ENCODE peak calls at places on chromosomes 4 and X, in six cellular contexts. One of them, this sample, is unnamed.

GRCh38 chr4:17066972-17067371 is 168.5 kb upstream of the LDB2 start:
- DNase-seq in AML-193: no peak
- DNase-seq in DMS79: no peak
- DNase-seq in T-helper 9 cell: no peak
- DNase-seq in epithelial cell of esophagus: peak
- DNase-seq in AG08396: peak
- DNase-seq in this sample: no peak

GRCh38 chr4:21946858-21947257 is 1.7 kb downstream of the KCNIP4 start:
- DNase-seq in AML-193: no peak
- DNase-seq in DMS79: no peak
- DNase-seq in AG08396: no peak
- DNase-seq in T-helper 9 cell: no peak
- DNase-seq in epithelial cell of esophagus: no peak
- DNase-seq in this sample: no peak

GRCh38 chr4:64564126-64564525 is 154.9 kb upstream of the TECRL start:
- DNase-seq in DMS79: no peak
- DNase-seq in AG08396: no peak
- DNase-seq in AML-193: no peak
- DNase-seq in T-helper 9 cell: no peak
- DNase-seq in epithelial cell of esophagus: peak
- DNase-seq in this sample: no peak

GRCh38 chrX:3548743-3549441 is 164.6 kb downstream of the PRKX start:
- DNase-seq in T-helper 9 cell: no peak
- DNase-seq in DMS79: no peak
- DNase-seq in AML-193: no peak
- DNase-seq in epithelial cell of esophagus: peak
- DNase-seq in AG08396: peak
- DNase-seq in this sample: no peak

GRCh38 chr4:76804060-76804459 is 93.9 kb downstream of the SOWAHB start:
- DNase-seq in T-helper 9 cell: no peak
- DNase-seq in AG08396: no peak
- DNase-seq in epithelial cell of esophagus: no peak
- DNase-seq in DMS79: no peak
- DNase-seq in AML-193: no peak
- DNase-seq in this sample: no peak

GRCh38 chr4:21226637-21227538 is 526.6 kb downstream of the PACRGL start:
- DNase-seq in DMS79: no peak
- DNase-seq in T-helper 9 cell: no peak
- DNase-seq in AG08396: no peak
- DNase-seq in epithelial cell of esophagus: no peak
- DNase-seq in AML-193: no peak
- DNase-seq in this sample: no peak

GRCh38 chr4:94407846-94408245 is 43.9 kb upstream of the PDLIM5 start:
- DNase-seq in DMS79: no peak
- DNase-seq in AML-193: no peak
- DNase-seq in AG08396: no peak
- DNase-seq in epithelial cell of esophagus: no peak
- DNase-seq in T-helper 9 cell: no peak
- DNase-seq in this sample: no peak

GRCh38 chr4:128295255-128295654 is 7.6 kb upstream of the PGRMC2 start:
- DNase-seq in epithelial cell of esophagus: no peak
- DNase-seq in T-helper 9 cell: no peak
- DNase-seq in AG08396: no peak
- DNase-seq in AML-193: no peak
- DNase-seq in DMS79: no peak
- DNase-seq in this sample: no peak

GRCh38 chrX:139881130-139881529 is 51.7 kb downstream of the ATP11C start:
- DNase-seq in epithelial cell of esophagus: peak
- DNase-seq in DMS79: no peak
- DNase-seq in AML-193: no peak
- DNase-seq in T-helper 9 cell: no peak
- DNase-seq in AG08396: no peak
- DNase-seq in this sample: no peak

GRCh38 chr4:127997534-127998388 is 32.6 kb downstream of the ABHD18 start:
- DNase-seq in T-helper 9 cell: no peak
- DNase-seq in AML-193: no peak
- DNase-seq in AG08396: peak
- DNase-seq in DMS79: no peak
- DNase-seq in epithelial cell of esophagus: peak
- DNase-seq in this sample: no peak

GRCh38 chrX:100647739-100648138 is 3.7 kb downstream of the SRPX2 start:
- DNase-seq in T-helper 9 cell: no peak
- DNase-seq in AML-193: no peak
- DNase-seq in epithelial cell of esophagus: no peak
- DNase-seq in AG08396: no peak
- DNase-seq in DMS79: no peak
- DNase-seq in this sample: no peak

GRCh38 chr4:166308589-166308988 is 435.6 kb downstream of the TLL1 start:
- DNase-seq in DMS79: no peak
- DNase-seq in AG08396: no peak
- DNase-seq in AML-193: no peak
- DNase-seq in epithelial cell of esophagus: peak
- DNase-seq in T-helper 9 cell: no peak
- DNase-seq in this sample: no peak

GRCh38 chr4:143482753-143483362 is 30.6 kb upstream of the SMARCA5 start:
- DNase-seq in T-helper 9 cell: no peak
- DNase-seq in AG08396: peak
- DNase-seq in epithelial cell of esophagus: peak
- DNase-seq in DMS79: no peak
- DNase-seq in AML-193: peak
- DNase-seq in this sample: no peak

GRCh38 chr4:53917719-53918118 is 146.7 kb downstream of the CHIC2 start:
- DNase-seq in DMS79: no peak
- DNase-seq in AML-193: no peak
- DNase-seq in T-helper 9 cell: no peak
- DNase-seq in AG08396: no peak
- DNase-seq in epithelial cell of esophagus: peak
- DNase-seq in this sample: no peak

GRCh38 chrX:638482-639131 is 8.0 kb downstream of the SHOX start:
- DNase-seq in AML-193: no peak
- DNase-seq in DMS79: no peak
- DNase-seq in T-helper 9 cell: no peak
- DNase-seq in AG08396: no peak
- DNase-seq in epithelial cell of esophagus: no peak
- DNase-seq in this sample: no peak

GRCh38 chr4:2944091-2944482 is 19.1 kb downstream of the NOP14 start:
- DNase-seq in epithelial cell of esophagus: no peak
- DNase-seq in AG08396: no peak
- DNase-seq in AML-193: no peak
- DNase-seq in DMS79: no peak
- DNase-seq in T-helper 9 cell: no peak
- DNase-seq in this sample: no peak

GRCh38 chr4:10096201-10096975 is 20.2 kb downstream of the WDR1 start:
- DNase-seq in DMS79: no peak
- DNase-seq in AML-193: no peak
- DNase-seq in epithelial cell of esophagus: peak
- DNase-seq in AG08396: peak
- DNase-seq in T-helper 9 cell: peak
- DNase-seq in this sample: no peak

GRCh38 chr4:26204911-26205368 is 115.9 kb upstream of the RBPJ start:
- DNase-seq in AML-193: no peak
- DNase-seq in T-helper 9 cell: no peak
- DNase-seq in DMS79: no peak
- DNase-seq in AG08396: no peak
- DNase-seq in epithelial cell of esophagus: no peak
- DNase-seq in this sample: no peak

GRCh38 chrX:85590638-85591037 is 211.2 kb upstream of the POF1B start:
- DNase-seq in AML-193: no peak
- DNase-seq in AG08396: no peak
- DNase-seq in epithelial cell of esophagus: peak
- DNase-seq in DMS79: no peak
- DNase-seq in T-helper 9 cell: no peak
- DNase-seq in this sample: no peak

GRCh38 chr4:78092850-78093249 is 35.7 kb downstream of the FRAS1 start:
- DNase-seq in DMS79: no peak
- DNase-seq in AML-193: no peak
- DNase-seq in epithelial cell of esophagus: no peak
- DNase-seq in AG08396: no peak
- DNase-seq in T-helper 9 cell: no peak
- DNase-seq in this sample: no peak

GRCh38 chr4:74161676-74162450 is 3.9 kb downstream of the MTHFD2L start:
- DNase-seq in AG08396: no peak
- DNase-seq in DMS79: peak
- DNase-seq in T-helper 9 cell: no peak
- DNase-seq in epithelial cell of esophagus: no peak
- DNase-seq in AML-193: no peak
- DNase-seq in this sample: no peak

GRCh38 chrX:113001836-113002235 is 161.2 kb upstream of the AMOT start:
- DNase-seq in DMS79: no peak
- DNase-seq in epithelial cell of esophagus: peak
- DNase-seq in AML-193: no peak
- DNase-seq in AG08396: no peak
- DNase-seq in T-helper 9 cell: no peak
- DNase-seq in this sample: no peak

GRCh38 chr4:4861592-4862551 is 2.4 kb downstream of the MSX1 start:
- DNase-seq in AML-193: no peak
- DNase-seq in epithelial cell of esophagus: no peak
- DNase-seq in AG08396: no peak
- DNase-seq in T-helper 9 cell: no peak
- DNase-seq in DMS79: no peak
- DNase-seq in this sample: no peak

GRCh38 chrX:108070891-108071290 is 20.5 kb downstream of the PSMD10 start:
- DNase-seq in T-helper 9 cell: no peak
- DNase-seq in AML-193: no peak
- DNase-seq in epithelial cell of esophagus: peak
- DNase-seq in AG08396: peak
- DNase-seq in DMS79: no peak
- DNase-seq in this sample: no peak

GRCh38 chr4:57102050-57102564 is 8.1 kb downstream of the IGFBP7 start:
- DNase-seq in T-helper 9 cell: no peak
- DNase-seq in DMS79: no peak
- DNase-seq in AML-193: no peak
- DNase-seq in epithelial cell of esophagus: peak
- DNase-seq in AG08396: no peak
- DNase-seq in this sample: peak

GRCh38 chr4:113049421-113050355 is at the start of gene ANK2:
- DNase-seq in T-helper 9 cell: no peak
- DNase-seq in AML-193: no peak
- DNase-seq in AG08396: no peak
- DNase-seq in epithelial cell of esophagus: no peak
- DNase-seq in DMS79: peak
- DNase-seq in this sample: no peak

GRCh38 chr4:60617731-60618130 is 582.4 kb upstream of the ADGRL3 start:
- DNase-seq in AG08396: no peak
- DNase-seq in epithelial cell of esophagus: no peak
- DNase-seq in DMS79: no peak
- DNase-seq in T-helper 9 cell: no peak
- DNase-seq in AML-193: no peak
- DNase-seq in this sample: no peak

GRCh38 chr4:77355731-77356130 is 198.7 kb downstream of the CCNG2 start:
- DNase-seq in AML-193: no peak
- DNase-seq in epithelial cell of esophagus: peak
- DNase-seq in AG08396: no peak
- DNase-seq in T-helper 9 cell: no peak
- DNase-seq in DMS79: no peak
- DNase-seq in this sample: no peak

GRCh38 chrX:83019258-83019657 is 488.8 kb upstream of the POU3F4 start:
- DNase-seq in T-helper 9 cell: no peak
- DNase-seq in AG08396: no peak
- DNase-seq in AML-193: no peak
- DNase-seq in DMS79: no peak
- DNase-seq in epithelial cell of esophagus: no peak
- DNase-seq in this sample: no peak

GRCh38 chr4:58871509-58871908 is 1761.3 kb upstream of the IGFBP7 start:
- DNase-seq in AML-193: no peak
- DNase-seq in DMS79: no peak
- DNase-seq in T-helper 9 cell: no peak
- DNase-seq in AG08396: no peak
- DNase-seq in epithelial cell of esophagus: no peak
- DNase-seq in this sample: no peak

GRCh38 chrX:133473451-133473850 is 58.2 kb upstream of the GPC4 start:
- DNase-seq in AML-193: no peak
- DNase-seq in T-helper 9 cell: no peak
- DNase-seq in epithelial cell of esophagus: peak
- DNase-seq in DMS79: no peak
- DNase-seq in AG08396: no peak
- DNase-seq in this sample: no peak

GRCh38 chr4:48126621-48127020 is 7.4 kb downstream of the TXK start:
- DNase-seq in AG08396: no peak
- DNase-seq in AML-193: no peak
- DNase-seq in DMS79: no peak
- DNase-seq in T-helper 9 cell: no peak
- DNase-seq in epithelial cell of esophagus: no peak
- DNase-seq in this sample: no peak

GRCh38 chr4:104901438-104901837 is 245.2 kb upstream of the TET2 start:
- DNase-seq in AG08396: no peak
- DNase-seq in AML-193: no peak
- DNase-seq in epithelial cell of esophagus: no peak
- DNase-seq in T-helper 9 cell: no peak
- DNase-seq in DMS79: no peak
- DNase-seq in this sample: no peak

GRCh38 chr4:41346306-41347061 is 89.8 kb downstream of the UCHL1 start:
- DNase-seq in AG08396: no peak
- DNase-seq in T-helper 9 cell: no peak
- DNase-seq in AML-193: no peak
- DNase-seq in DMS79: no peak
- DNase-seq in epithelial cell of esophagus: no peak
- DNase-seq in this sample: no peak

GRCh38 chr4:76883147-76883546 is 14.8 kb downstream of the SOWAHB start:
- DNase-seq in T-helper 9 cell: no peak
- DNase-seq in DMS79: no peak
- DNase-seq in AG08396: no peak
- DNase-seq in AML-193: no peak
- DNase-seq in epithelial cell of esophagus: peak
- DNase-seq in this sample: no peak

GRCh38 chr4:41256131-41256739 is 493 bp upstream of the UCHL1 start:
- DNase-seq in epithelial cell of esophagus: no peak
- DNase-seq in DMS79: peak
- DNase-seq in AML-193: no peak
- DNase-seq in AG08396: peak
- DNase-seq in T-helper 9 cell: no peak
- DNase-seq in this sample: no peak

GRCh38 chr4:124079174-124079780 is 633.3 kb downstream of the ANKRD50 start:
- DNase-seq in epithelial cell of esophagus: no peak
- DNase-seq in T-helper 9 cell: no peak
- DNase-seq in DMS79: no peak
- DNase-seq in AML-193: no peak
- DNase-seq in AG08396: no peak
- DNase-seq in this sample: no peak

GRCh38 chr4:138935135-138935795 is 80.3 kb upstream of the NOCT start:
- DNase-seq in AG08396: no peak
- DNase-seq in epithelial cell of esophagus: no peak
- DNase-seq in AML-193: no peak
- DNase-seq in DMS79: no peak
- DNase-seq in T-helper 9 cell: no peak
- DNase-seq in this sample: no peak